ENCODE peak calls at places on chromosomes 4 and X, in five cellular contexts. K is PC-9, B is DND-41, A is mammary epithelial cell, L is tibial artery. O is an unnamed sample.

GRCh38 chr4:23333946-23334878 is 555.6 kb downstream of the PPARGC1A start:
- DNase-seq in L (no peak), A (peak), B (peak), K (peak), O (peak)

GRCh38 chr4:109977854-109978501 is 65.3 kb downstream of the EGF start:
- DNase-seq in A (peak), B (no peak), K (no peak), L (no peak), O (no peak)

GRCh38 chr4:119783200-119783978 is 154.8 kb upstream of the PDE5A start:
- DNase-seq in L (no peak), B (no peak), A (no peak), K (no peak), O (no peak)

GRCh38 chr4:83358410-83358809 is 23.8 kb upstream of the HPSE start:
- DNase-seq in B (no peak), L (no peak), A (peak), K (no peak), O (peak)

GRCh38 chrX:110409925-110410324 is 51.3 kb downstream of the RTL9 start:
- DNase-seq in L (no peak), A (peak), K (no peak), B (no peak), O (no peak)

GRCh38 chr4:119286377-119287002 is 35.4 kb downstream of the FABP2 start:
- DNase-seq in L (no peak), A (peak), B (no peak), K (no peak), O (peak)

GRCh38 chrX:15500497-15500966 is at the start of gene BMX:
- DNase-seq in B (no peak), K (no peak), L (no peak), A (no peak), O (no peak)

GRCh38 chrX:78747471-78747870 is at the start of gene LPAR4:
- DNase-seq in B (no peak), A (no peak), L (no peak), K (no peak), O (no peak)

GRCh38 chr4:10639664-10640063 is 44.9 kb downstream of the CLNK start:
- DNase-seq in B (no peak), K (no peak), L (no peak), A (peak), O (no peak)

GRCh38 chr4:136395212-136395722 is 1137.0 kb downstream of the PCDH18 start:
- DNase-seq in K (no peak), A (no peak), B (no peak), L (no peak), O (no peak)

GRCh38 chr4:142373610-142374009 is 472.5 kb downstream of the INPP4B start:
- DNase-seq in K (no peak), B (no peak), L (no peak), A (no peak), O (no peak)

GRCh38 chr4:91198951-91199350 is 1071.8 kb downstream of the CCSER1 start:
- DNase-seq in L (no peak), A (no peak), K (no peak), B (no peak), O (no peak)

GRCh38 chr4:3192188-3192587 is 56.8 kb upstream of the MSANTD1 start:
- DNase-seq in B (no peak), A (peak), L (no peak), K (no peak), O (no peak)

GRCh38 chr4:61924131-61924530 is 724.0 kb downstream of the ADGRL3 start:
- DNase-seq in A (no peak), B (no peak), L (no peak), K (no peak), O (no peak)

GRCh38 chrX:42684062-42684461 is 93.9 kb downstream of the PPP1R2C start:
- DNase-seq in B (no peak), A (no peak), L (no peak), K (no peak), O (no peak)

GRCh38 chrX:140163376-140164159 is 198.2 kb upstream of the CXorf66 start:
- DNase-seq in K (no peak), L (no peak), A (no peak), B (no peak), O (no peak)

GRCh38 chrX:83845397-83845796 is 15.5 kb upstream of the CYLC1 start:
- DNase-seq in K (peak), L (no peak), B (no peak), A (peak), O (no peak)

GRCh38 chr4:126396703-126397102 is 1081.9 kb downstream of the FAT4 start:
- DNase-seq in B (no peak), A (no peak), L (no peak), K (no peak), O (no peak)

GRCh38 chr4:81358173-81358572 is 113.5 kb downstream of the RASGEF1B start:
- DNase-seq in L (no peak), K (no peak), A (no peak), B (no peak), O (no peak)

GRCh38 chr4:159206427-159206871 is 103.6 kb downstream of the RAPGEF2 start:
- DNase-seq in K (no peak), B (no peak), L (no peak), A (peak), O (no peak)

GRCh38 chrX:114970806-114971205 is 46.6 kb downstream of the IL13RA2 start:
- DNase-seq in A (no peak), B (no peak), L (no peak), K (no peak), O (no peak)

GRCh38 chr4:56575820-56576429 is 70.3 kb downstream of the ARL9 start:
- DNase-seq in K (no peak), L (no peak), A (peak), B (no peak), O (peak)

GRCh38 chr4:54090804-54091623 is 8.9 kb upstream of the GSX2 start:
- DNase-seq in L (peak), A (peak), B (no peak), K (peak), O (no peak)

GRCh38 chr4:170089743-170090666 is at the start of gene AADAT:
- DNase-seq in A (peak), K (peak), L (peak), B (no peak), O (peak)

GRCh38 chr4:65502151-65502691 is 168.1 kb downstream of the EPHA5 start:
- DNase-seq in B (no peak), K (no peak), A (peak), L (no peak), O (peak)

GRCh38 chr4:136424052-136424451 is 1108.2 kb downstream of the PCDH18 start:
- DNase-seq in B (no peak), L (no peak), A (no peak), K (no peak), O (no peak)

GRCh38 chr4:23789765-23790164 is 100.1 kb downstream of the PPARGC1A start:
- DNase-seq in K (peak), L (peak), B (no peak), A (no peak), O (no peak)

GRCh38 chr4:95984081-95984480 is 144.2 kb downstream of the PDHA2 start:
- DNase-seq in K (no peak), B (no peak), L (no peak), A (no peak), O (no peak)

GRCh38 chr4:102614801-102615200 is 113.6 kb downstream of the NFKB1 start:
- DNase-seq in A (no peak), B (no peak), L (no peak), K (no peak), O (no peak)

GRCh38 chrX:24231169-24231568 is 81.6 kb downstream of the ZFX start:
- DNase-seq in K (peak), L (no peak), A (peak), B (no peak), O (peak)

GRCh38 chr4:89737888-89738287 is 99.1 kb downstream of the SNCA start:
- DNase-seq in A (peak), B (no peak), L (no peak), K (no peak), O (no peak)

GRCh38 chrX:131970347-131970746 is 52.8 kb upstream of the STK26 start:
- DNase-seq in A (no peak), L (no peak), K (no peak), B (no peak), O (no peak)
- H3K27ac ChIP-seq in A (no peak), L (no peak), K (no peak), B (peak), O (no peak)

DNA sequence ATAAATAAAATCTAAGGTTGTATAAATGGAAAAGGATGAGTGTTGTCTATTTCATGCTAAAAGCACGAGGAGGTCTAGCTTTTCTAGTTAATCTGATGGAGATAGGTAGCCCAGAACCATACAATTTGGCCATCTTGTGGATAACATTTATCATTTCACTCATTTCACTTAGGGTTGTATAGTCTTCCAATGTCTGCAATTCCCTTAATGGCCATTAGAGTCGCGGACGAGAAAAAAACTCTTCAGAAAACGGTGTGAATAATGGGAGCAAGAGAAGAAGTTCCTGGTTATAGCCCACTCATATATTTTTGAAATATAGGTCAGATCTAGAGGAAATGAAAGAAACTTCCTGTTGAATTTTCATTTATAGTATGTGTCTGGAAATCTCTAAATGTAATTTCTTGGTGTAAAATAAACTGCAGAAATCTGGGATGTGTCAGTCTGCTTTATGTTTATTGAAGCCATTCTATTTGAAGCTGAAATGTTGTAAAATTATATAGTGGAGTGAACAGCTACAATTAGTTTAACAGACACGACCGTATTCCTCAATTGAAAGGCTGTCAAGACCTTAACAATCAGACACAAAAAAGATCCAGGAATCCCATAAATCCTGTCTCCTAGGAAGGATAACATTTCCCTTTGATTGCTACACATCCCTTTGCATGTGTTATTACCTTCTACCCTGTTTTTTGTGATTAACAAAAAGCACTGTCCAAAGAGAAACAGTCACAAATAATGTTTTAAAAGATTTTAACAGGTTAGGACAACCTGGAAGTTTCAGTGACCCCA is 47.7 kb upstream of the MGST2 start:
- DNase-seq in B (no peak), K (no peak), A (no peak), L (no peak), O (no peak)
- TF ChIP-seq CTCF in B (peak), K (peak), A (peak), L (peak), O (peak)

GRCh38 chr4:153483432-153484418 is 17.6 kb downstream of the TMEM131L start:
- DNase-seq in K (no peak), A (no peak), B (no peak), L (no peak), O (no peak)
- H3K4me3 ChIP-seq in K (no peak), A (no peak), B (no peak), L (peak), O (no peak)

DNA sequence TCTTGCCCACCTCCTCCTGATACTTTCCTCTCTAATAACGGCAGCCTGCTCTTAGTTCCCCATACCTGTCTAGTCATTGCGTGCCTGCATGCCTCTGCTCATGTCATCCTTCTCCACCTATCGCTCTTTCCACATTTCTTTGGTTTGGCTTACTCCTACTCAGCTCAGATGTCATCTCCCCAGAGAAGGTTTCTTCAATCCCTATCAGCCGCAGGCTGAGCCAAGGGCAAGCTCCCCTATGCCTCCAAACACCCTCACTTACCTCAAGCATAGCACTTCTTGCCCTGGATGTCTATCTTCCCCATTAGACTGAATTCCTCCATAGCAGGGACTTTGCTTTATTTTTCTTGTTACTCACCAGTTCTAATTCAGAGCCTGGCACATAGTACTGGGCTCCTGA is 26.6 kb downstream of the FRMD7 start:
- DNase-seq in A (no peak), K (no peak), L (no peak), B (no peak), O (no peak)
- H3K27ac ChIP-seq in A (no peak), K (no peak), L (peak), B (no peak), O (no peak)

GRCh38 chr4:47538516-47538915 is 53.4 kb downstream of the ATP10D start:
- DNase-seq in L (no peak), K (no peak), B (no peak), A (no peak), O (no peak)

GRCh38 chr4:47543331-47543730 is 58.3 kb downstream of the ATP10D start:
- DNase-seq in A (no peak), K (no peak), B (no peak), L (no peak), O (no peak)
- TF ChIP-seq CTCF in A (no peak), K (no peak), B (no peak), L (no peak), O (no peak)

GRCh38 chrX:65668362-65669310 is 1.2 kb downstream of the MSN start:
- DNase-seq in L (peak), B (peak), A (peak), K (peak), O (no peak)
- H3K4me3 ChIP-seq in L (peak), B (peak), A (peak), K (peak), O (peak)

GRCh38 chrX:47171996-47172395 is 21.6 kb upstream of the UBA1 start:
- DNase-seq in B (no peak), A (no peak), L (no peak), K (no peak), O (no peak)
- H3K27ac ChIP-seq in B (no peak), A (no peak), L (no peak), K (no peak), O (no peak)

DNA sequence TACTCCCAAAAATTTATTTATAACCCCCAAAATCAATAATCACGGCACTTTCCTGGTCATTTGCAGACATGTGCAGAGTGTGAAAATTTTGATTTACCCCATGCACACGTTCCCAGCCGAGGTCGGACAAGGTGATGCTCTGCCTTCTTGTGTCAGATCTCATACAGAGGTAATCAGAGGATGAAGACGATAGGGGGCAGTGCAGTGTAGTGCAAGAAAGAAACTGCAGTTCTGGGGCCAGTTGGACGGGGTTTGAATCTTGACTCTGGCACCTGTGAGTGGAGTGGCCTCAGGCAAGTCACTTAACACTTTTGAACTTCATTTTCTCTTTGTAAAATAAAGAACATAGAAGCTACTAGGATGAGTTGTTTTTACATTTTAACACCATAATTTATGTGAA is 88.4 kb downstream of the FRMPD3 start:
- DNase-seq in L (no peak), B (peak), K (peak), A (peak), O (no peak)
- TF ChIP-seq CTCF in L (peak), B (peak), K (peak), A (peak), O (peak)

GRCh38 chr4:137526681-137527080 is 5.6 kb downstream of the PCDH18 start:
- DNase-seq in B (no peak), K (no peak), A (no peak), L (no peak), O (no peak)

GRCh38 chr4:137530176-137530575 is 2.1 kb downstream of the PCDH18 start:
- DNase-seq in L (no peak), B (no peak), K (no peak), A (no peak), O (no peak)

GRCh38 chr4:137531951-137532868 is at the start of gene PCDH18:
- DNase-seq in B (no peak), K (peak), A (peak), L (peak), O (peak)

GRCh38 chr4:137531121-137531520 is 1.2 kb downstream of the PCDH18 start:
- DNase-seq in K (no peak), L (no peak), A (no peak), B (no peak), O (no peak)

GRCh38 chr4:137529432-137529831 is 2.9 kb downstream of the PCDH18 start:
- DNase-seq in L (no peak), B (no peak), K (no peak), A (no peak), O (no peak)
- H3K4me3 ChIP-seq in L (peak), B (no peak), K (no peak), A (no peak), O (peak)

GRCh38 chr4:1371831-1372165 is 24.8 kb downstream of the UVSSA start:
- DNase-seq in B (no peak), K (no peak), L (peak), A (no peak), O (no peak)
- H3K27ac ChIP-seq in B (no peak), K (no peak), L (no peak), A (no peak), O (no peak)